ENCODE peak calls at places on chromosomes 5 and 9, in six cellular contexts. One of them, this sample, is unnamed.

GRCh38 chr5:38598296-38598993 is 42.0 kb upstream of the LIFR start:
- DNase-seq in IMR-90: no peak
- DNase-seq in prostate gland: no peak
- DNase-seq in A549: no peak
- DNase-seq in ovary: no peak
- DNase-seq in H54: no peak
- DNase-seq in this sample: no peak

GRCh38 chr5:154260224-154260859 is 69.8 kb downstream of the GALNT10 start:
- DNase-seq in ovary: no peak
- DNase-seq in H54: no peak
- DNase-seq in A549: no peak
- DNase-seq in IMR-90: no peak
- DNase-seq in prostate gland: no peak
- DNase-seq in this sample: no peak

GRCh38 chr9:121182976-121183375 is 18.7 kb downstream of the RAB14 start:
- DNase-seq in ovary: no peak
- DNase-seq in IMR-90: no peak
- DNase-seq in prostate gland: no peak
- DNase-seq in H54: no peak
- DNase-seq in A549: no peak
- DNase-seq in this sample: no peak

GRCh38 chr5:71892641-71893340 is 173.7 kb downstream of the CARTPT start:
- DNase-seq in A549: no peak
- DNase-seq in ovary: no peak
- DNase-seq in IMR-90: no peak
- DNase-seq in prostate gland: no peak
- DNase-seq in H54: no peak
- DNase-seq in this sample: no peak

GRCh38 chr5:128681764-128682664 is 144.0 kb upstream of the FBN2 start:
- DNase-seq in prostate gland: peak; percentile 29
- DNase-seq in H54: no peak
- DNase-seq in A549: no peak
- DNase-seq in IMR-90: no peak
- DNase-seq in ovary: no peak
- DNase-seq in this sample: no peak

GRCh38 chr5:7377761-7378160 is 18.2 kb upstream of the ADCY2 start:
- DNase-seq in ovary: no peak
- DNase-seq in IMR-90: no peak
- DNase-seq in prostate gland: no peak
- DNase-seq in A549: no peak
- DNase-seq in H54: no peak
- DNase-seq in this sample: no peak

GRCh38 chr5:54135042-54135441 is 175.3 kb downstream of the ARL15 start:
- DNase-seq in prostate gland: no peak
- DNase-seq in H54: no peak
- DNase-seq in ovary: no peak
- DNase-seq in A549: no peak
- DNase-seq in IMR-90: peak; percentile 48
- DNase-seq in this sample: no peak

GRCh38 chr5:180156141-180156540 is 52.9 kb downstream of the RASGEF1C start:
- DNase-seq in H54: no peak
- DNase-seq in prostate gland: no peak
- DNase-seq in A549: no peak
- DNase-seq in ovary: no peak
- DNase-seq in IMR-90: no peak
- DNase-seq in this sample: peak; percentile 2

GRCh38 chr5:179187681-179188575 is 127.8 kb downstream of the ZNF354C start:
- DNase-seq in H54: no peak
- DNase-seq in prostate gland: no peak
- DNase-seq in A549: no peak
- DNase-seq in ovary: no peak
- DNase-seq in IMR-90: no peak
- DNase-seq in this sample: no peak

GRCh38 chr9:128987800-128988199 is 40.3 kb downstream of the NUP188 start:
- DNase-seq in IMR-90: peak; percentile 80
- DNase-seq in H54: peak; percentile 70
- DNase-seq in ovary: no peak
- DNase-seq in A549: no peak
- DNase-seq in prostate gland: no peak
- DNase-seq in this sample: peak; percentile 88

GRCh38 chr5:138876811-138877210 is 1.7 kb upstream of the LRRTM2 start:
- DNase-seq in A549: no peak
- DNase-seq in H54: no peak
- DNase-seq in ovary: no peak
- DNase-seq in IMR-90: no peak
- DNase-seq in prostate gland: no peak
- DNase-seq in this sample: no peak

GRCh38 chr9:136204086-136204805 is 682 bp downstream of the LHX3 start:
- DNase-seq in H54: no peak
- DNase-seq in IMR-90: no peak
- DNase-seq in ovary: no peak
- DNase-seq in A549: no peak
- DNase-seq in prostate gland: no peak
- DNase-seq in this sample: no peak

GRCh38 chr5:139660105-139660915 is 12.2 kb downstream of the CXXC5 start:
- DNase-seq in A549: no peak
- DNase-seq in ovary: no peak
- DNase-seq in prostate gland: peak; percentile 87
- DNase-seq in H54: peak; percentile 78
- DNase-seq in IMR-90: no peak
- DNase-seq in this sample: no peak

GRCh38 chr5:140964356-140964755 is 1.9 kb upstream of the PCDHAC2 start:
- DNase-seq in A549: no peak
- DNase-seq in H54: no peak
- DNase-seq in prostate gland: no peak
- DNase-seq in IMR-90: no peak
- DNase-seq in ovary: no peak
- DNase-seq in this sample: no peak

GRCh38 chr9:88991066-88992030 is at the start of gene S1PR3:
- DNase-seq in A549: peak; percentile 68
- DNase-seq in ovary: peak; percentile 37
- DNase-seq in prostate gland: peak; percentile 69
- DNase-seq in H54: peak; percentile 82
- DNase-seq in IMR-90: no peak
- DNase-seq in this sample: no peak

GRCh38 chr9:118665226-118665919 is 703.9 kb downstream of the BRINP1 start:
- DNase-seq in IMR-90: no peak
- DNase-seq in A549: no peak
- DNase-seq in ovary: no peak
- DNase-seq in H54: no peak
- DNase-seq in prostate gland: no peak
- DNase-seq in this sample: no peak

GRCh38 chr9:93181672-93182435 is 2.1 kb upstream of the WNK2 start:
- DNase-seq in A549: no peak
- DNase-seq in IMR-90: no peak
- DNase-seq in ovary: no peak
- DNase-seq in prostate gland: no peak
- DNase-seq in H54: no peak
- DNase-seq in this sample: no peak

DNA sequence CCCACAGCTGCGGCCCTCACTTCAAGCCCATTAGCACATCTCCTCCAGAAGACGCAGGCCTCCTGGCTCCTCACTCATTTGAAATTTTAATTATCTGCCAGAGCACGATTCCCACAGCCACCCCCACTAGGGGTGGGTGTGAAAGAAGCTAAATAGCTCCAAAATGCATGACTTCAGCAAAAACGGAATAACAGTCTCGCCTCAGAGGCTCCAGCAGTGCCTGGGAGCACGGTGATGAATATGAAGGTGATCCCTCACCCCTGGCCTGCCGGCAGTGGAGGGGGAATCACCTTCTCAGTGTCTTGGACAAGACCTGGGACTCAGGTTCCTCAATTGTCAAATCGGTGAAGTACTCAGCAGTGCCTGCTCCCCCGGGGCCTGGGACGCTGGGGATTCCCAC is 61.1 kb upstream of the HRH2 start:
- DNase-seq in ovary: no peak
- DNase-seq in IMR-90: no peak
- DNase-seq in prostate gland: no peak
- DNase-seq in H54: no peak
- DNase-seq in A549: no peak
- DNase-seq in this sample: no peak
- TF ChIP-seq POLR2A in ovary: no peak
- TF ChIP-seq POLR2A in IMR-90: no peak
- TF ChIP-seq POLR2A in prostate gland: no peak
- TF ChIP-seq POLR2A in H54: no peak
- TF ChIP-seq POLR2A in A549: no peak
- TF ChIP-seq POLR2A in this sample: no peak

DNA sequence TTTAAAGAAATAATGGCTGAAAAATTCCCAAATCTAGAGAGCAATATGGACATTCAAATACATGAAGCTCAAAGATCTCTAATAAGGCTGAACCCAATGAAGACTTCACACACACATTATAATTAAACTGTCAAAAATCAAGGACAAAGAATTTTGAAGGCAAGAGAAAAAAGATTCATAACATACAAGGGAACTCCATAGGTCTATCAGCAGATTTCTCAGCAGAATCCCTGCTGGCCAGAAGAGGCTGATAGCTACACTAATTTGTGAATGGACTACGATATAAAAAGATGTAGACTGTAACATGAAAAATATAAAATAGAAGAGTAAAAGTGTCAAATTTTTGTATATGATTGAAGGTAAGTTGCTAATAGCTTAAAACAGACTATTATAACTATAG is 251.9 kb downstream of the ADAMTS6 start:
- DNase-seq in A549: no peak
- DNase-seq in prostate gland: no peak
- DNase-seq in IMR-90: no peak
- DNase-seq in H54: no peak
- DNase-seq in ovary: no peak
- DNase-seq in this sample: no peak
- TF ChIP-seq POLR2A in A549: no peak
- TF ChIP-seq POLR2A in prostate gland: no peak
- TF ChIP-seq POLR2A in IMR-90: no peak
- TF ChIP-seq POLR2A in H54: no peak
- TF ChIP-seq POLR2A in ovary: no peak
- TF ChIP-seq POLR2A in this sample: no peak

GRCh38 chr9:131523451-131524435 is 7.3 kb downstream of the UCK1 start:
- DNase-seq in prostate gland: no peak
- DNase-seq in ovary: no peak
- DNase-seq in H54: no peak
- DNase-seq in IMR-90: no peak
- DNase-seq in A549: no peak
- DNase-seq in this sample: no peak
- TF ChIP-seq POLR2A in prostate gland: no peak
- TF ChIP-seq POLR2A in ovary: no peak
- TF ChIP-seq POLR2A in H54: no peak
- TF ChIP-seq POLR2A in IMR-90: no peak
- TF ChIP-seq POLR2A in A549: no peak
- TF ChIP-seq POLR2A in this sample: no peak

DNA sequence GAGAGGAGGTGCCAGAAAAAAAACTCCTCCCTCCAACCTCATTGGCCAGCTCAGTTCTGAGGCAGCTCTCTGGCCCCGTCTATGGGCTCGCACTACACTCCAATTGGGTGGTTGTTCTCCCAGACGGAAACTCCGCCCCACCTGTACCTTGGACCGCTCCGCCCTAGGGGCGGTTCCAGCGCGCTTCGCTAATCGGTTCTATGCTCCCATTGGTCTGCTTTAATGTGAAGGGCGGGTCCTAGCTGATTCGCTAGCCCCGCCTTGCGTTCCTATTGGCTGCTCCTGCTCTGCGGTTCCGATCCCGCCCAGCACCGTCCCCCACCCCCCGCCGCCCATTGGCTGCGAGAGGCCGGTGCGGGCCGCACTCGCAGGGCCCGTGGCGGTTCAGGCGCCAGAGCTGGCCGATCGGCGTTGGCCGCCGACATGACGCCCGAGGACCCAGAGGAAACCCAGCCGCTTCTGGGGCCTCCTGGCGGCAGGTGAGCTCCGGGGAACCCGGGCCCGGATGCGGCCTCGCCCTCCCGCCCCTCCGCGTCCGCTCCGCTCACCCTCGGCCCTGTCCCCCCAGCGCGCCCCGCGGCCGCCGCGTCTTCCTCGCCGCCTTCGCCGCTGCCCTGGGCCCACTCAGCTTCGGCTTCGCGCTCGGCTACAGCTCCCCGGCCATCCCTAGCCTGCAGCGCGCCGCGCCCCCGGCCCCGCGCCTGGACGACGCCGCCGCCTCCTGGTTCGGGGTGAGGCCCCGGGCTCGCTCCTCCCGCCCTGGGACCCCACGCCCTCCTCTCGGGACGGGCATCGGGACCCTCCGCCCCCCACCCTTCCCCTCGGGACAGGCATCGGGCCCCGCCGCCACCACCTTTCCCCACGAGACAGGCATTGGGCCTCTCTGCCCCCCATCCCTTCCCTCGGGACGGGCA is at the start of gene SLC2A8:
- DNase-seq in A549: peak; percentile 96
- DNase-seq in H54: peak; percentile 91
- DNase-seq in prostate gland: peak; percentile 100
- DNase-seq in IMR-90: peak; percentile 99
- DNase-seq in ovary: peak; percentile 98
- DNase-seq in this sample: peak; percentile 99
- TF ChIP-seq POLR2A in A549: peak; percentile 82
- TF ChIP-seq POLR2A in H54: peak; percentile 44
- TF ChIP-seq POLR2A in prostate gland: peak; percentile 78
- TF ChIP-seq POLR2A in IMR-90: peak; percentile 78
- TF ChIP-seq POLR2A in ovary: peak; percentile 73
- TF ChIP-seq POLR2A in this sample: no peak

GRCh38 chr5:73448451-73449136 is at the start of gene FOXD1:
- DNase-seq in ovary: peak; percentile 40
- DNase-seq in IMR-90: peak; percentile 97
- DNase-seq in H54: peak; percentile 84
- DNase-seq in A549: peak; percentile 77
- DNase-seq in prostate gland: peak; percentile 23
- DNase-seq in this sample: peak; percentile 95
- TF ChIP-seq POLR2A in ovary: no peak
- TF ChIP-seq POLR2A in IMR-90: peak; percentile 94
- TF ChIP-seq POLR2A in H54: peak; percentile 95
- TF ChIP-seq POLR2A in A549: peak; percentile 82
- TF ChIP-seq POLR2A in prostate gland: no peak
- TF ChIP-seq POLR2A in this sample: no peak

GRCh38 chr5:143376195-143376772 is 27.2 kb downstream of the NR3C1 start:
- DNase-seq in H54: no peak
- DNase-seq in A549: no peak
- DNase-seq in ovary: no peak
- DNase-seq in prostate gland: no peak
- DNase-seq in IMR-90: no peak
- DNase-seq in this sample: no peak
- TF ChIP-seq POLR2A in H54: no peak
- TF ChIP-seq POLR2A in A549: no peak
- TF ChIP-seq POLR2A in ovary: no peak
- TF ChIP-seq POLR2A in prostate gland: no peak
- TF ChIP-seq POLR2A in IMR-90: no peak
- TF ChIP-seq POLR2A in this sample: no peak